ENCODE peak calls at places on chromosomes 7 and 10, in six cellular contexts. One of them, this sample, is unnamed.
A peak's percentile ranks its signal among the peaks of the same experiment; 100 is the strongest.

GRCh38 chr10:95077556-95077955 is 8.3 kb upstream of the CYP2C8 start:
- DNase-seq in fibroblast of lung: no peak
- DNase-seq in psoas muscle: no peak
- DNase-seq in uterus: no peak
- DNase-seq in tibial nerve: no peak
- DNase-seq in transverse colon: no peak
- DNase-seq in this sample: no peak

GRCh38 chr7:16916111-16916639 is 34.4 kb upstream of the AGR3 start:
- DNase-seq in fibroblast of lung: peak; percentile 93
- DNase-seq in psoas muscle: no peak
- DNase-seq in uterus: no peak
- DNase-seq in tibial nerve: no peak
- DNase-seq in transverse colon: no peak
- DNase-seq in this sample: no peak

GRCh38 chr10:69186524-69186923 is 6.5 kb downstream of the SUPV3L1 start:
- DNase-seq in fibroblast of lung: no peak
- DNase-seq in psoas muscle: no peak
- DNase-seq in uterus: no peak
- DNase-seq in tibial nerve: no peak
- DNase-seq in transverse colon: no peak
- DNase-seq in this sample: no peak

GRCh38 chr7:98526059-98526458 is 91.0 kb upstream of the NPTX2 start:
- DNase-seq in fibroblast of lung: no peak
- DNase-seq in psoas muscle: no peak
- DNase-seq in uterus: no peak
- DNase-seq in tibial nerve: no peak
- DNase-seq in transverse colon: no peak
- DNase-seq in this sample: no peak

GRCh38 chr10:122276611-122277205 is 5.6 kb downstream of the BTBD16 start:
- DNase-seq in fibroblast of lung: peak; percentile 59
- DNase-seq in psoas muscle: no peak
- DNase-seq in uterus: no peak
- DNase-seq in tibial nerve: no peak
- DNase-seq in transverse colon: no peak
- DNase-seq in this sample: no peak

GRCh38 chr7:80918406-80918805 is 445 bp downstream of the SEMA3C start:
- DNase-seq in fibroblast of lung: no peak
- DNase-seq in psoas muscle: no peak
- DNase-seq in uterus: no peak
- DNase-seq in tibial nerve: no peak
- DNase-seq in transverse colon: no peak
- DNase-seq in this sample: no peak

GRCh38 chr10:124172241-124172661 is 78.9 kb upstream of the CHST15 start:
- DNase-seq in fibroblast of lung: no peak
- DNase-seq in psoas muscle: no peak
- DNase-seq in uterus: no peak
- DNase-seq in tibial nerve: no peak
- DNase-seq in transverse colon: no peak
- DNase-seq in this sample: no peak

GRCh38 chr10:408223-408622 is 273.0 kb downstream of the ZMYND11 start:
- DNase-seq in fibroblast of lung: no peak
- DNase-seq in psoas muscle: no peak
- DNase-seq in uterus: no peak
- DNase-seq in tibial nerve: no peak
- DNase-seq in transverse colon: peak; percentile 46
- DNase-seq in this sample: no peak

GRCh38 chr7:121410829-121411596 is 14.9 kb upstream of the FAM3C start:
- DNase-seq in fibroblast of lung: no peak
- DNase-seq in psoas muscle: no peak
- DNase-seq in uterus: no peak
- DNase-seq in tibial nerve: no peak
- DNase-seq in transverse colon: no peak
- DNase-seq in this sample: no peak

GRCh38 chr10:60853107-60853506 is 74.8 kb downstream of the CDK1 start:
- DNase-seq in fibroblast of lung: peak; percentile 3
- DNase-seq in psoas muscle: peak; percentile 73
- DNase-seq in uterus: no peak
- DNase-seq in tibial nerve: no peak
- DNase-seq in transverse colon: no peak
- DNase-seq in this sample: no peak

GRCh38 chr10:131195552-131196159 is 115.9 kb downstream of the TCERG1L start:
- DNase-seq in fibroblast of lung: no peak
- DNase-seq in psoas muscle: no peak
- DNase-seq in uterus: no peak
- DNase-seq in tibial nerve: no peak
- DNase-seq in transverse colon: no peak
- DNase-seq in this sample: peak; percentile 45

GRCh38 chr7:21912305-21912704 is 33.4 kb downstream of the CDCA7L start:
- DNase-seq in fibroblast of lung: peak; percentile 85
- DNase-seq in psoas muscle: no peak
- DNase-seq in uterus: no peak
- DNase-seq in tibial nerve: no peak
- DNase-seq in transverse colon: no peak
- DNase-seq in this sample: no peak

GRCh38 chr7:47100815-47101435 is 481.0 kb downstream of the TNS3 start:
- DNase-seq in fibroblast of lung: peak; percentile 44
- DNase-seq in psoas muscle: no peak
- DNase-seq in uterus: peak; percentile 31
- DNase-seq in tibial nerve: no peak
- DNase-seq in transverse colon: peak; percentile 66
- DNase-seq in this sample: peak; percentile 52

GRCh38 chr7:82677493-82677892 is 233.9 kb upstream of the CACNA2D1 start:
- DNase-seq in fibroblast of lung: peak; percentile 58
- DNase-seq in psoas muscle: no peak
- DNase-seq in uterus: no peak
- DNase-seq in tibial nerve: no peak
- DNase-seq in transverse colon: peak; percentile 11
- DNase-seq in this sample: no peak

GRCh38 chr10:127081946-127082345 is 114.4 kb downstream of the INSYN2A start:
- DNase-seq in fibroblast of lung: no peak
- DNase-seq in psoas muscle: no peak
- DNase-seq in uterus: no peak
- DNase-seq in tibial nerve: no peak
- DNase-seq in transverse colon: no peak
- DNase-seq in this sample: no peak

GRCh38 chr10:86286591-86287421 is 79.8 kb downstream of the GRID1 start:
- DNase-seq in fibroblast of lung: no peak
- DNase-seq in psoas muscle: no peak
- DNase-seq in uterus: no peak
- DNase-seq in tibial nerve: no peak
- DNase-seq in transverse colon: no peak
- DNase-seq in this sample: no peak

GRCh38 chr7:82714883-82715282 is 271.3 kb upstream of the CACNA2D1 start:
- DNase-seq in fibroblast of lung: no peak
- DNase-seq in psoas muscle: no peak
- DNase-seq in uterus: no peak
- DNase-seq in tibial nerve: no peak
- DNase-seq in transverse colon: no peak
- DNase-seq in this sample: no peak

GRCh38 chr7:157780721-157781120 is 443.9 kb downstream of the DNAJB6 start:
- DNase-seq in fibroblast of lung: no peak
- DNase-seq in psoas muscle: no peak
- DNase-seq in uterus: no peak
- DNase-seq in tibial nerve: no peak
- DNase-seq in transverse colon: no peak
- DNase-seq in this sample: no peak

GRCh38 chr10:11602919-11603523 is 8.4 kb downstream of the USP6NL start:
- DNase-seq in fibroblast of lung: peak; percentile 42
- DNase-seq in psoas muscle: no peak
- DNase-seq in uterus: no peak
- DNase-seq in tibial nerve: no peak
- DNase-seq in transverse colon: no peak
- DNase-seq in this sample: no peak

GRCh38 chr10:46290101-46290884 is 3.5 kb downstream of the ANTXRL start:
- DNase-seq in fibroblast of lung: no peak
- DNase-seq in psoas muscle: no peak
- DNase-seq in uterus: peak; percentile 5
- DNase-seq in tibial nerve: no peak
- DNase-seq in transverse colon: no peak
- DNase-seq in this sample: no peak

GRCh38 chr7:47573758-47574472 is 8.0 kb downstream of the TNS3 start:
- DNase-seq in fibroblast of lung: peak; percentile 94
- DNase-seq in psoas muscle: no peak
- DNase-seq in uterus: peak; percentile 73
- DNase-seq in tibial nerve: no peak
- DNase-seq in transverse colon: no peak
- DNase-seq in this sample: no peak

GRCh38 chr7:137539111-137539715 is 195.7 kb upstream of the PTN start:
- DNase-seq in fibroblast of lung: peak; percentile 97
- DNase-seq in psoas muscle: no peak
- DNase-seq in uterus: no peak
- DNase-seq in tibial nerve: no peak
- DNase-seq in transverse colon: no peak
- DNase-seq in this sample: no peak

DNA sequence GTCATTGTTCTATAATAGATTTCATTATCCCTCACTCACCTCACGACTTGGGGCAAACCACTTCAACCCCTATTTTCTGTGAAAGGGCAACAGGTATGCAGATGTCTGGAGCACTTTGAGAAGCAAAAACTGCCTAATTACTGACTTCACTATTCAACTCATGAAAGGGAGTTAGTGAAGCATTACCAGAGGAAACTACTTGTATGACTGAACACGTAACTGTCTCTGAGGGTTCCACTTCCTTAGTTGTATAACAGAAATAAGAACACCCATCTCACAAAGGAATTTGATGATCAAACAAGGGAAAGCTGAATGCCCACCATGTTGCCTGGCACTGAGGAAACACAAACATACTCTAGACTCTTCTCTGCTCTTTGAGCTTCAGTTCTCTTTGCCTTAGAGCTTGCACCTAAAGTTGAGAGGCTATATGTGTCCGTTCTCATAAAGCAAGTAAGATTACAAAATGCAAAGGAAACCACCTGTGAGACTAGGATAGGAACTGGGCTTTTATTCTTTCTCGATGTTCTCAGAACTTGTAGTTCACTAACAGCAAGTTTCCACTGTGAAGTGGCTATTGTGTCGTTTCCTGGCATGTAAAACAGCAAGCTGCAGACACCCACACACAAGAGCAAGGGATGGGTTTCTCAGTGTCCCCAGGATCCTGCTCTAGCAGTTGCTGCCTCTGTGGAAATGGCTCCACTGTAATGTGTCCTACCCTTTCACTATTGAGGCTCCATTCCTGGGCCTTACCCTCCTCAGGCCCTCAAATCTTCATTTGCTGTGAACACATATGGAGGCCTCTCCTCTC is 2.6 kb downstream of the TMEM243 start:
- DNase-seq in fibroblast of lung: no peak
- DNase-seq in psoas muscle: no peak
- DNase-seq in uterus: no peak
- DNase-seq in tibial nerve: no peak
- DNase-seq in transverse colon: peak; percentile 42
- DNase-seq in this sample: no peak
- H3K4me1 ChIP-seq in fibroblast of lung: peaks cover 2% of the 10 kb centered on the region
- H3K4me1 ChIP-seq in psoas muscle: peaks cover 9% of the 10 kb centered on the region
- H3K4me1 ChIP-seq in uterus: no peaks in the 10 kb centered on the region
- H3K4me1 ChIP-seq in tibial nerve: no peaks in the 10 kb centered on the region
- H3K4me1 ChIP-seq in transverse colon: peaks cover 16% of the 10 kb centered on the region
- H3K4me1 ChIP-seq in this sample: peaks cover 25% of the 10 kb centered on the region

GRCh38 chr10:12844796-12845524 is 156.6 kb downstream of the CCDC3 start:
- DNase-seq in fibroblast of lung: peak; percentile 92
- DNase-seq in psoas muscle: no peak
- DNase-seq in uterus: peak; percentile 68
- DNase-seq in tibial nerve: no peak
- DNase-seq in transverse colon: no peak
- DNase-seq in this sample: no peak
- H3K4me3 ChIP-seq in fibroblast of lung: no peak overlapping the region
- H3K4me3 ChIP-seq in psoas muscle: no peak overlapping the region
- H3K4me3 ChIP-seq in uterus: no peak overlapping the region
- H3K4me3 ChIP-seq in tibial nerve: no peak overlapping the region
- H3K4me3 ChIP-seq in transverse colon: no peak overlapping the region
- H3K4me3 ChIP-seq in this sample: peak overlapping the region; percentile 27

DNA sequence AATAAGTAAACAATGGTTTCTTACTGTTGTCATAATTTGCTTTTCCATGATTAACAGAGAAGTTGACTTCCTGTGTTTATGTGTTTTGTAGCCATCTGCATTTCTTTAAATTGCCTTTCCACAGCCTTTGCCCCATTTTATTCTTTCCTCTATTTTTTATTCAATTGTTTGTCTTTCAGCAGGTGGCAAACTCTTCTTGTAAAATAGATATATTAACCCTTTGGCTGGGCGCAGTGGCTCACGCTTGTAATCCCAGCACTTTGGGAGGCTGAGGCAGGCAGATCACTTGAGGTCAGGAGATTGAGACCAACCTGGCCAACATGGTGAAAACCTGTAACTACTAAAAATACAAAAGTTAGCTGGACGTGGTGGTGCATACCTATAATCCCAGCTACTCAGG is 50.6 kb upstream of the CAPZA2 start:
- DNase-seq in fibroblast of lung: no peak
- DNase-seq in psoas muscle: no peak
- DNase-seq in uterus: no peak
- DNase-seq in tibial nerve: no peak
- DNase-seq in transverse colon: no peak
- DNase-seq in this sample: no peak
- H3K27ac ChIP-seq in fibroblast of lung: no peak overlapping the region
- H3K27ac ChIP-seq in psoas muscle: no peak overlapping the region
- H3K27ac ChIP-seq in uterus: no peak overlapping the region
- H3K27ac ChIP-seq in tibial nerve: no peak overlapping the region
- H3K27ac ChIP-seq in transverse colon: peak overlapping the region; percentile 54
- H3K27ac ChIP-seq in this sample: no peak overlapping the region

DNA sequence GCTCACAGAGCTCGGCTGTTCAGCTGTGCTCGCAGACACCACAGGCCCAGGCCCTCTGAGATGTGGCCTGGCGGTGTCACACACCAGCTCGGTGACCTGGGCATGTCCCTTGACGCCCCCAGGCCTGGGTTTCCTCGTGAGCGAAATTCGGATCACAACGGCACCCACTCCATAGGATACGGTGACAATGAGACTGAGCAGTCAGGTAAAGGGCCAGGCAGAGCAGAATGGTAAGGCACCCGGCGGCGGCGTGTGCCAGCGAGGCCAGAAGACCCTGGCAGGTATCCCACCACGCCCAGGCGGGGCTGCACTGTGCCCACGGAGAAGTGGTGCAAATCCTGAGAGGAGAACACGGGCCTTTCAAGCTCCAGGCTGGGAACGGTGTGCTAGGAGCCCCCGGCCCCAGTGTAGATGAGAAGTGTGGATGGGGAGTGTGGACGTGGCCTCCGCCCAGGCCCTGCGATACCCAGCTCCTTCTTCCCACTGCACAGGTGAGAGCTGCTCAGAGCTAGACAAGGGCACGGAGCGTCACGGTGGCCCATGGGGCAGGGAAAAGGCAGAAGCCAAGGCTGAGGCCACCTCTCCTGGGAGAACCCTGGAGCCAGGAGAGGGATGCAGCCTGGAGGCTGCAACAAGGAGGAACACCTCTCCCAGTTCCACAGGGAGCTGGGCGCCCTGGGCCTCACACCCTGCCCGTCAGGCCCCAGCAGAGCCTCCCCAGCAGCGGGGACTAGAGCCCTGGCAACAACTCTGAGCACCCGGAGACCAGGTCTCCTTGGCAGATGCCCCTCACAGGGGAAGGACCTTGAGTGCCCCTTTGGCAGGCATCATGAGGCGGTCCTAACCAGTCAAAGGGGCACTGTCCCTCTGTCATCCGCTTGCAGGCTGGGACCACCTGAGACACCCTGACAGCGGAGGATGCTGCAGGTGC is 219.1 kb downstream of the MAD1L1 start:
- DNase-seq in fibroblast of lung: no peak
- DNase-seq in psoas muscle: peak; percentile 8
- DNase-seq in uterus: no peak
- DNase-seq in tibial nerve: no peak
- DNase-seq in transverse colon: no peak
- DNase-seq in this sample: peak; percentile 59
- H3K4me1 ChIP-seq in fibroblast of lung: peaks cover 6% of the 10 kb centered on the region
- H3K4me1 ChIP-seq in psoas muscle: peaks cover 11% of the 10 kb centered on the region
- H3K4me1 ChIP-seq in uterus: no peaks in the 10 kb centered on the region
- H3K4me1 ChIP-seq in tibial nerve: no peaks in the 10 kb centered on the region
- H3K4me1 ChIP-seq in transverse colon: no peaks in the 10 kb centered on the region
- H3K4me1 ChIP-seq in this sample: no peaks in the 10 kb centered on the region

This sample was measured in tibial artery.